ENCODE peak calls at places on chromosome 22, in seven cellular contexts. S is transverse colon, U is omental fat pad, K is adrenal gland, H is AG04450, X is PC-3, C is A549. T is an unnamed sample.

GRCh38 chr22:38868886-38869381 is 3.1 kb downstream of the CBX6 start:
- DNase-seq in S (peak; percentile 82), K (peak; percentile 81), X (peak; percentile 73), U (peak; percentile 85), H (peak; percentile 10), C (peak; percentile 65), T (no peak)

GRCh38 chr22:25420925-25421904 is 143.3 kb upstream of the GRK3 start:
- DNase-seq in U (no peak), C (peak; percentile 40), X (no peak), S (no peak), H (no peak), K (no peak), T (no peak)

GRCh38 chr22:33803371-33803770 is 116.9 kb downstream of the LARGE1 start:
- DNase-seq in H (peak; percentile 90), U (no peak), S (no peak), K (no peak), X (peak; percentile 3), C (peak; percentile 7), T (peak; percentile 71)

GRCh38 chr22:31345331-31346254 is 553 bp downstream of the PATZ1 start:
- DNase-seq in C (peak; percentile 79), K (peak; percentile 80), H (peak; percentile 34), U (peak; percentile 44), X (peak; percentile 82), S (peak; percentile 88), T (peak; percentile 58)

GRCh38 chr22:50670914-50671538 is 1.6 kb upstream of the SHANK3 start:
- DNase-seq in H (no peak), X (no peak), U (no peak), K (no peak), C (no peak), S (no peak), T (no peak)

GRCh38 chr22:42716649-42717127 is 4.0 kb downstream of the A4GALT start:
- DNase-seq in S (peak; percentile 50), K (no peak), X (no peak), C (no peak), U (no peak), H (no peak), T (no peak)

GRCh38 chr22:18109410-18110193 is 1.0 kb upstream of the TUBA8 start:
- DNase-seq in C (no peak), U (no peak), K (no peak), H (no peak), S (no peak), X (no peak), T (no peak)

GRCh38 chr22:30235687-30236170 is 10.8 kb downstream of the LIF start:
- DNase-seq in K (peak; percentile 80), C (peak; percentile 90), U (no peak), X (peak; percentile 91), S (no peak), H (peak; percentile 61), T (no peak)

GRCh38 chr22:26718905-26719304 is 61.5 kb downstream of the MIAT start:
- DNase-seq in S (no peak), K (no peak), U (no peak), H (peak; percentile 67), C (peak; percentile 73), X (peak; percentile 23), T (peak; percentile 77)

GRCh38 chr22:29385748-29386147 is 2.6 kb downstream of the AP1B1 start:
- DNase-seq in U (no peak), K (peak; percentile 60), X (no peak), S (peak; percentile 44), H (no peak), C (no peak), T (no peak)

GRCh38 chr22:36819112-36819511 is 2.3 kb upstream of the PVALB start:
- DNase-seq in X (no peak), K (no peak), C (no peak), H (no peak), S (no peak), U (no peak), T (no peak)

GRCh38 chr22:47552024-47552423 is 789.6 kb downstream of the TBC1D22A start:
- DNase-seq in K (no peak), U (no peak), C (no peak), H (no peak), S (no peak), X (no peak), T (no peak)

GRCh38 chr22:37431811-37432707 is 4.8 kb upstream of the ELFN2 start:
- DNase-seq in C (peak; percentile 86), X (peak; percentile 97), K (no peak), H (peak; percentile 95), S (no peak), U (no peak), T (peak; percentile 70)

GRCh38 chr22:23938328-23939016 is 22.5 kb downstream of the GSTT2B start:
- DNase-seq in H (no peak), U (no peak), X (no peak), S (no peak), C (no peak), K (no peak), T (no peak)

GRCh38 chr22:42321908-42322561 is 51.6 kb upstream of the TCF20 start:
- DNase-seq in U (no peak), K (no peak), C (no peak), H (no peak), S (peak; percentile 27), X (no peak), T (no peak)

DNA sequence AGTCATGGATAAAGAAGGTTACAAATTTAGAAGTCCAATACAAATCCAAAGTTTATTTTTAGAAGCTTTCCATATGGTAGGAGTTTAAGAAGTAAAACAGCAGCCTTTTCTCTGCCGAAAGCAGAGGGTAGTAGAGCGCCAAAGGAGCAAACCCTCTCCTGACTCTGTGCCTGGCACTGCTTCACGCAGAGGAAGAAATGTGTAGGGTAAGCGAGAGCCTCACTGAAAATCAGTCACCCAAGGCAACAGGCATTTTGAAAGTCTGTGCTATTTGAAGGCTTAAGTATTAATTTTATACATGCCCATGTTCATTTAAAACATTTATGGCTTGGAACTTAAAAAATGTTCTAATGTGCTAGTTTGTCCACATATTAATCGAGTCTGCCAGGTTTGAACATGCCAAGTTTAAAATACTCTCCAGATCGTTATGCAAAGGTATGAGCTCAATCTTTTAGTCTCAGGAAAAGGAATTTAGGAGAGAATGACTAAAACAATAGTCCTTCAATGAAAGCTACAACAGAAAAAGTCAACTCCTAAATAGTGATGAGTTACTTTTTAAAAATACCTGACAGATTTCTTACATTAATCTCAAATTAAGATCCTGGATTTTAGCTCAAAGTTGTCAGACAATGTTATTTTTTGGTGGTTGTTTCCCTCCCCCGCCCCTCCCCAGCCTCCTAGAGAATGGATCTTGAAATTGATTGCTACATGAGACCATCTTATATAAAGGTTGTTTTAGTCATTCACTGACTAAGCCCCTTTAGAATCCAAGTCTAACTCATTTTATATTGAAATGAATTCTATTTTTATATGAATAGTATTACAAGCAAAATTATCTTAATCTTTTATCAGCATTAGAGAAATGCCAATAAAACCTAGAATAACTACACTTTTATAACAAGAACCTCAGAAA is 38.7 kb downstream of the MRTFA start:
- DNase-seq in H (no peak), K (no peak), X (peak; percentile 38), C (no peak), S (no peak), U (no peak), T (no peak)
- TF ChIP-seq CTCF in H (no peak), K (no peak), X (no peak), C (no peak), S (no peak), U (no peak), T (no peak)

DNA sequence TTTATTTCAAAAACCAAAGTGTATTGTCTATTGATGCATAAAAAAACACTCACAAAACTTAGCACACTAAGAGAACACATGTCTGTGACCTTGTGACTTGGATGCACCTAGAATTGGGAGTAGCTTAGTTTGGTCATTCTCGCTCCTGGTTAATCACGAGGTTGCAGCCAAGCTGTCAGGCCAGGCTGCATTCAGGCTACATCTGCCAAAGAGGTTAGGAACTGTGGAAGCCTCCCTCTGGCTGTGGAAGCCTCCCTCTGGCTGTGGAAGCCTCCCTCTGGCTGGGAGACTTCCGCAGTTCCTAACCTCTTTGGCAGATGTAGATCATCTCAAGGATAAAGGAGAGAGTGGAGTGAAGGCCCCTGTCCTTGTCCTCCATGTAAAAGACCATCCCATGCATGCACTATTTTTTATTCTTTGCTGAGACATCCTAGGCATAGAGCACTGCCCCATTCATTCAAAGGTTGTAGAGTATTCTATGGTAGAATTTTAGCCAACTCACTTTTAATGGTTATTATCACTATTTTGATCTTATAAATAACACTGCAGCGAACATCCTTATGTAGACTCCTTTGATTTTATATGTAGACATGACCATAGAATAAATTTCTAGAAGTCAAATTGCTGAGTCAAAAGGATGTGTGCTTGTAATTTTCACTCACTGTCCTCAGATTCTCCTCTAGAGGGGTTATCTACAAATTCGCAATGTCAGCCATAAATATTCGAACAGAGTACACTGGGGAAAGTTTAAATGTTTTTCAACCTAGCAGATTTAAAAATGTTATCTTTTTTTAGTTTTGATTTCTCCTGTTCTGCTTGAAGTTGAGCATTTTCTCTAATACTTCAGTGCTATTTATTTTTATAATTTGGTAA is 63.0 kb upstream of the IGLL5 start:
- DNase-seq in C (no peak), S (no peak), H (no peak), X (no peak), U (no peak), K (no peak), T (no peak)
- TF ChIP-seq CTCF in C (no peak), S (no peak), H (no peak), X (no peak), U (no peak), K (no peak), T (no peak)

GRCh38 chr22:44080936-44081853 is 57.1 kb downstream of the PARVB start:
- DNase-seq in K (peak; percentile 57), H (peak; percentile 44), S (peak; percentile 75), C (peak; percentile 54), X (peak; percentile 58), U (peak; percentile 85), T (peak; percentile 39)

GRCh38 chr22:44071760-44072159 is 47.7 kb downstream of the PARVB start:
- DNase-seq in X (no peak), C (no peak), S (no peak), U (no peak), K (no peak), H (no peak), T (no peak)

GRCh38 chr22:44074286-44074984 is 50.3 kb downstream of the PARVB start:
- DNase-seq in C (no peak), X (no peak), U (no peak), S (no peak), H (no peak), K (no peak), T (no peak)

GRCh38 chr22:44076825-44077224 is 52.7 kb downstream of the PARVB start:
- DNase-seq in S (no peak), K (no peak), U (no peak), H (no peak), X (no peak), C (no peak), T (no peak)
- TF ChIP-seq CTCF in S (no peak), K (no peak), U (no peak), H (no peak), X (no peak), C (no peak), T (no peak)

GRCh38 chr22:35509960-35510359 is 30.7 kb upstream of the RASD2 start:
- DNase-seq in S (no peak), K (no peak), C (no peak), H (no peak), X (no peak), U (no peak), T (no peak)

GRCh38 chr22:35510481-35510934 is 30.1 kb upstream of the RASD2 start:
- DNase-seq in C (no peak), H (no peak), U (no peak), K (no peak), S (no peak), X (no peak), T (no peak)

GRCh38 chr22:35509451-35509850 is 31.2 kb upstream of the RASD2 start:
- DNase-seq in C (no peak), H (no peak), K (no peak), S (no peak), U (no peak), X (no peak), T (no peak)

GRCh38 chr22:35505394-35506258 is 35.0 kb upstream of the RASD2 start:
- DNase-seq in H (no peak), U (no peak), X (no peak), C (no peak), S (no peak), K (no peak), T (no peak)

GRCh38 chr22:35506259-35506570 is 34.4 kb upstream of the RASD2 start:
- DNase-seq in H (peak; percentile 46), S (no peak), X (peak; percentile 64), K (no peak), U (no peak), C (no peak), T (peak; percentile 15)
- TF ChIP-seq CTCF in H (no peak), S (no peak), X (no peak), K (no peak), U (no peak), C (no peak), T (no peak)

T was measured in AG09319.